ENCODE peak calls at places on chromosomes 6 and 20, in six cellular contexts. L is fibroblast of mammary gland, P is tibial artery, A is lower leg skin, H is foreskin fibroblast, B is pancreas. I is an unnamed sample.

GRCh38 chr6:41824571-41825569 is 37.4 kb downstream of the TOMM6 start:
- DNase-seq in H (no peak), L (no peak), A (no peak), P (no peak), B (no peak), I (no peak)

GRCh38 chr6:170202416-170203135 is 88.3 kb downstream of the DLL1 start:
- DNase-seq in A (no peak), B (no peak), H (no peak), L (no peak), P (no peak), I (no peak)

GRCh38 chr20:2292711-2293110 is 3.1 kb upstream of the TGM3 start:
- DNase-seq in H (no peak), L (no peak), A (peak; percentile 81), B (no peak), P (no peak), I (no peak)

GRCh38 chr20:57158474-57158873 is 108.0 kb downstream of the BMP7 start:
- DNase-seq in B (no peak), A (no peak), P (no peak), H (no peak), L (no peak), I (no peak)

GRCh38 chr6:27238010-27238983 is 9.2 kb upstream of the PRSS16 start:
- DNase-seq in H (peak; percentile 42), P (no peak), A (peak; percentile 75), B (no peak), L (no peak), I (peak; percentile 19)

GRCh38 chr20:37538003-37538402 is 10.3 kb upstream of the BLCAP start:
- DNase-seq in H (peak; percentile 83), P (no peak), L (peak; percentile 61), B (no peak), A (peak; percentile 28), I (peak; percentile 40)

GRCh38 chr6:107105511-107106116 is 9.7 kb downstream of the BEND3 start:
- DNase-seq in B (no peak), P (no peak), L (no peak), A (peak; percentile 59), H (no peak), I (no peak)

GRCh38 chr20:5065489-5066383 is 54.0 kb downstream of the PCNA start:
- DNase-seq in A (peak; percentile 87), L (peak; percentile 98), B (peak; percentile 89), H (peak; percentile 98), P (peak; percentile 76), I (peak; percentile 98)

GRCh38 chr6:7587631-7588100 is 2.3 kb upstream of the SNRNP48 start:
- DNase-seq in A (no peak), L (peak; percentile 37), H (peak; percentile 52), B (no peak), P (no peak), I (peak; percentile 69)

GRCh38 chr6:54188832-54189231 is 77.6 kb downstream of the MLIP start:
- DNase-seq in B (no peak), P (no peak), A (no peak), H (no peak), L (no peak), I (no peak)

GRCh38 chr6:100267002-100267401 is 197.7 kb downstream of the SIM1 start:
- DNase-seq in H (peak; percentile 28), A (no peak), L (no peak), B (no peak), P (no peak), I (no peak)

GRCh38 chr6:149437212-149437611 is 37.1 kb downstream of the SUMO4 start:
- DNase-seq in P (no peak), H (no peak), B (no peak), L (no peak), A (no peak), I (no peak)

GRCh38 chr6:109816452-109817374 is 125.6 kb downstream of the FIG4 start:
- DNase-seq in L (no peak), B (no peak), P (no peak), A (no peak), H (no peak), I (no peak)

GRCh38 chr6:43217351-43217750 is 11.9 kb downstream of the DNPH1 start:
- DNase-seq in P (no peak), A (no peak), H (no peak), L (no peak), B (no peak), I (no peak)

GRCh38 chr6:34465551-34466241 is at the start of gene PACSIN1:
- DNase-seq in L (no peak), A (no peak), H (peak; percentile 22), P (no peak), B (peak; percentile 43), I (no peak)

GRCh38 chr20:52242237-52243230 is 51.0 kb upstream of the ZFP64 start:
- DNase-seq in A (no peak), B (no peak), L (peak; percentile 20), P (no peak), H (peak; percentile 14), I (peak; percentile 8)

GRCh38 chr20:50115591-50116367 is 2.8 kb upstream of the UBE2V1 start:
- DNase-seq in L (peak; percentile 97), P (peak; percentile 99), A (peak; percentile 99), B (peak; percentile 95), H (peak; percentile 99), I (peak; percentile 95)

GRCh38 chr20:35490736-35491181 is 35.4 kb downstream of the CEP250 start:
- DNase-seq in P (no peak), L (no peak), B (no peak), H (no peak), A (no peak), I (no peak)

DNA sequence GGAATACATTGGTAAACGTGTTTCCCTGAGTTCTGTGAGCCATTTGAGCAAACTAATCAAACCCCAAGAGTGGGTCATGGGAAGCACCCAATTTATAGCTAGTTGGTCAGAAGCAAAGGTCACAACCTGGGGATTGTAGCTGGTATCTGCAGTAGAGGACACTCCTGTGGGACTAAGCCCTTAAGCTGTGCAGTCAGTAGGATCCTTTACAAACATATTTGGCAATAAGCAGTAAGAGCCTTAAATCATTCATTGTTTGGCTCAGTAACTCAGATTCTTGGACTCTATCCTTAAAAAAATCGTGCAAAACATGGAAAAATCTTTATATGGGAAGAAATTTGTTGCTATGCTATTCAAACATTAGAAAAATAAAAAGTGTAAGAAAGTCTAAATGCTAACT is 29.9 kb downstream of the FRK start:
- DNase-seq in B (no peak), L (peak; percentile 7), A (no peak), H (no peak), P (no peak), I (no peak)
- TF ChIP-seq CTCF in B (no peak), L (no peak), A (no peak), H (no peak), P (no peak), I (no peak)

GRCh38 chr6:1496836-1497592 is 107.6 kb downstream of the FOXF2 start:
- DNase-seq in P (no peak), H (no peak), L (no peak), A (no peak), B (no peak), I (no peak)

GRCh38 chr6:1497593-1498105 is 108.3 kb downstream of the FOXF2 start:
- DNase-seq in H (no peak), L (no peak), B (no peak), P (no peak), A (no peak), I (no peak)

GRCh38 chr6:1499798-1500197 is 109.9 kb upstream of the FOXC1 start:
- DNase-seq in A (no peak), P (no peak), B (no peak), H (no peak), L (no peak), I (no peak)

GRCh38 chr6:1500874-1501273 is 108.8 kb upstream of the FOXC1 start:
- DNase-seq in L (no peak), P (no peak), H (no peak), B (no peak), A (no peak), I (no peak)

DNA sequence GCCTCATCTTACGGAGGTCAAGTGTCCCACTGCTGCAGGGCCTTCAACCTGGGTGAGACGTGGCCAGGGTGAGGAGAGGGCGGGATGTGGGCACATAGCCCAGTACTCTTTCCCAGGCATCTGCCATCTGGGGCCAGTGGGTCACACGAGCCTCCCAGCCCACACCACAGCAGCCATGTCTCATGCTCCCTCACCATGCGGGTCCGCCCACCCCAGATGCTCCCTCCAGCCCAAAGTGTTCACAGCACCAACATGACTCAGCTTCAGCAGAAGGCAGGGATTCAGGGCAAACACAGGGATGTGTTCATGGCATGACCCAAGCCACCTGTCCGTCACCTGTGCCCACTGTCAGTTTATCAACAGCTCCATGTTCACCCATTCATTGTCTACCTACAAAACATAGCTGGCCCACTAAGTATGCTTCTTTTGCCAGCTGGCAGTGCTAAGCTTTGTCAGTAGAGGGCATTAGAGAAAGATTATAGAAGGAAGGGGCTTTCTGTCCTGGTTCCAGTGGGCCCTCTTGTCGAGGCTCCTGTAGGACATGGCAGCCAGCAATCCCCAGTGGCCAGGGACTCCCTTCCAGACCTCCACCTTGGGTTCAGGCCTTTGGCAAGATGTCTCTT is 109.2 kb downstream of the FOXF2 start:
- DNase-seq in B (no peak), A (no peak), L (peak; percentile 73), P (no peak), H (peak; percentile 86), I (no peak)
- TF ChIP-seq CTCF in B (no peak), A (no peak), L (peak; percentile 21), P (no peak), H (no peak), I (peak; percentile 42)

DNA sequence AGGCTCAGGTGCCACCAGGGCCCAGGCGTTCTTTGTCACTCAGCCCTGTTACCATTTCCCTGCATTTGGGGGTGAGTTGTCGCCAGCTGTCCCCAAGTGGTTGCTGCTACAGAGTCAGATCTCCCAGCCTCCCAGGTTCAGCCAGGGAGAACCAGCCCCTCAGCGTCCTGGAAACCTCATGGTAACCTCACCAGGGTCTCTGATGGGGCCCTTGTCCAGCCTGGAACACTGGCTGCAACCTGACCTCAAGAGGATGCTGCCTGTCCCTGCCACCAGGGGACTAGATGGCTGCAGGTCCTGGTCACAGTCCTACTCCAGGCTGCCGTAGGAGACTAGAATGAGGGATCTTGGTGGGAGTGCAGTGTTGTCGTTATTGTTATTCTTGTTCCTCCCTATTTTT is 228.3 kb upstream of the PDE10A start:
- DNase-seq in B (no peak), L (no peak), A (no peak), P (no peak), H (no peak), I (no peak)
- TF ChIP-seq CTCF in B (no peak), L (no peak), A (no peak), P (no peak), H (no peak), I (no peak)

DNA sequence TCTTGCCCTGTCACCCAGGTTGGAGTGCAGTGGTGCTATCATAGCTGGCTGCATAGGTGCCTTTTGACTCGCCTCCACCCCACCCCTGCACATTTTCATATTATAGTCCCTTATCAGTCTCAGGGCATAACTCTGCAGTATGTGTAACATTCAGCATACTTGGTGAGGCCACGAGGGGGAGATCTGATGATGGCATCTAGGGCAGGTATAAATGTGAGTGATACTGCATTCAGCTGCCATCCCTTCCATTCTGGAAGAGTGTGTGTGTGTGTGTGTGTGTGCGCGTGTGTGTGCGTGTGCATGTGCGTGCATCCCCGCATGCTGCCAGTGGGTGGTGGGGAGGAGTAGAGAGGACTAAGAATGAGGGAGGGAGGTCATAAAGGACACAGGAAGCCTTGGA is 81.4 kb downstream of the JARID2 start:
- DNase-seq in H (no peak), A (no peak), L (no peak), B (no peak), P (no peak), I (no peak)
- TF ChIP-seq CTCF in H (no peak), A (no peak), L (no peak), B (no peak), P (no peak), I (no peak)

DNA sequence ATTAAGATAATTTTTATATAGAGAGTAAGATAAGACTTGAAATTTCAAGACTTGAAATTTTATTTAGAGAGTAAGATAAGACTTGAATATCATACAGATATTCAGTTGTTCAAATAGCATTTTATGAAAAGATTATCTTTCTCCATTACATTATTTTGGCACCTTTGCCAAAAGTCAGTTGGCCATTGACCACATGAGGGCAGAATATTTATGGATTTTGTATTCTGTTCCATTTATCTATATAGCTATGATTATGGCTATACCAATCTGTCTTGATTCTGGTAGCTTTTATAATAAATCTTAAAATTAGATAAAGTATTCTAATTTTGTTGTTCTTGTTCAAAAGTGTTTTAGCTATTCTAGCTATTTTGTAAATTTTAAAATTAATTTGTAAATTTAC is 537.9 kb upstream of the GJE1 start:
- DNase-seq in H (peak; percentile 24), L (no peak), P (no peak), A (no peak), B (no peak), I (no peak)
- TF ChIP-seq CTCF in H (no peak), L (peak; percentile 18), P (no peak), A (no peak), B (no peak), I (peak; percentile 65)